ENCODE peak calls at places on chromosome 11, in eight cellular contexts. One of them, this sample, is unnamed.
A peak's percentile ranks its signal among the peaks of the same experiment; 100 is the strongest.

GRCh38 chr11:121053244-121053643 is 29.3 kb downstream of the TBCEL start:
- DNase-seq in psoas muscle: no peak
- DNase-seq in GM19239: no peak
- DNase-seq in endothelial cell: no peak
- DNase-seq in HCT116: no peak
- DNase-seq in activated T-helper 9 cell treated with anti-CD3 and anti-CD28 coated beads, Interleukin-2, amount 50 U/mL, for 16 hours: no peak
- DNase-seq in CD4-positive, alpha-beta T cell: no peak
- DNase-seq in cerebellum: no peak
- DNase-seq in this sample: no peak

GRCh38 chr11:31808721-31809542 is 2.2 kb downstream of the PAX6 start:
- DNase-seq in psoas muscle: no peak
- DNase-seq in GM19239: no peak
- DNase-seq in endothelial cell: no peak
- DNase-seq in HCT116: no peak
- DNase-seq in activated T-helper 9 cell treated with anti-CD3 and anti-CD28 coated beads, Interleukin-2, amount 50 U/mL, for 16 hours: no peak
- DNase-seq in CD4-positive, alpha-beta T cell: no peak
- DNase-seq in cerebellum: no peak
- DNase-seq in this sample: no peak

GRCh38 chr11:65014146-65014960 is at the start of gene ARL2:
- DNase-seq in psoas muscle: no peak
- DNase-seq in GM19239: peak; percentile 88
- DNase-seq in endothelial cell: no peak
- DNase-seq in HCT116: no peak
- DNase-seq in activated T-helper 9 cell treated with anti-CD3 and anti-CD28 coated beads, Interleukin-2, amount 50 U/mL, for 16 hours: peak; percentile 34
- DNase-seq in CD4-positive, alpha-beta T cell: no peak
- DNase-seq in cerebellum: no peak
- DNase-seq in this sample: no peak

GRCh38 chr11:9203715-9204311 is 61.3 kb downstream of the DENND5A start:
- DNase-seq in psoas muscle: no peak
- DNase-seq in GM19239: no peak
- DNase-seq in endothelial cell: no peak
- DNase-seq in HCT116: no peak
- DNase-seq in activated T-helper 9 cell treated with anti-CD3 and anti-CD28 coated beads, Interleukin-2, amount 50 U/mL, for 16 hours: no peak
- DNase-seq in CD4-positive, alpha-beta T cell: peak; percentile 1
- DNase-seq in cerebellum: no peak
- DNase-seq in this sample: no peak

GRCh38 chr11:111777094-111778046 is 11.2 kb upstream of the PPP2R1B start:
- DNase-seq in psoas muscle: no peak
- DNase-seq in GM19239: peak; percentile 33
- DNase-seq in endothelial cell: peak; percentile 8
- DNase-seq in HCT116: peak; percentile 53
- DNase-seq in activated T-helper 9 cell treated with anti-CD3 and anti-CD28 coated beads, Interleukin-2, amount 50 U/mL, for 16 hours: no peak
- DNase-seq in CD4-positive, alpha-beta T cell: no peak
- DNase-seq in cerebellum: peak; percentile 76
- DNase-seq in this sample: no peak

GRCh38 chr11:117382746-117383145 is 55.1 kb downstream of the CEP164 start:
- DNase-seq in psoas muscle: no peak
- DNase-seq in GM19239: no peak
- DNase-seq in endothelial cell: no peak
- DNase-seq in HCT116: no peak
- DNase-seq in activated T-helper 9 cell treated with anti-CD3 and anti-CD28 coated beads, Interleukin-2, amount 50 U/mL, for 16 hours: no peak
- DNase-seq in CD4-positive, alpha-beta T cell: no peak
- DNase-seq in cerebellum: no peak
- DNase-seq in this sample: no peak

GRCh38 chr11:44539971-44540370 is 25.5 kb upstream of the CD82 start:
- DNase-seq in psoas muscle: no peak
- DNase-seq in GM19239: no peak
- DNase-seq in endothelial cell: no peak
- DNase-seq in HCT116: no peak
- DNase-seq in activated T-helper 9 cell treated with anti-CD3 and anti-CD28 coated beads, Interleukin-2, amount 50 U/mL, for 16 hours: no peak
- DNase-seq in CD4-positive, alpha-beta T cell: no peak
- DNase-seq in cerebellum: no peak
- DNase-seq in this sample: no peak

GRCh38 chr11:68414457-68415221 is 45.9 kb upstream of the PPP6R3 start:
- DNase-seq in psoas muscle: no peak
- DNase-seq in GM19239: no peak
- DNase-seq in endothelial cell: no peak
- DNase-seq in HCT116: no peak
- DNase-seq in activated T-helper 9 cell treated with anti-CD3 and anti-CD28 coated beads, Interleukin-2, amount 50 U/mL, for 16 hours: no peak
- DNase-seq in CD4-positive, alpha-beta T cell: no peak
- DNase-seq in cerebellum: no peak
- DNase-seq in this sample: no peak

GRCh38 chr11:75820636-75821035 is 5.6 kb downstream of the UVRAG start:
- DNase-seq in psoas muscle: no peak
- DNase-seq in GM19239: no peak
- DNase-seq in endothelial cell: no peak
- DNase-seq in HCT116: no peak
- DNase-seq in activated T-helper 9 cell treated with anti-CD3 and anti-CD28 coated beads, Interleukin-2, amount 50 U/mL, for 16 hours: no peak
- DNase-seq in CD4-positive, alpha-beta T cell: no peak
- DNase-seq in cerebellum: no peak
- DNase-seq in this sample: no peak

GRCh38 chr11:11849127-11849746 is 7.5 kb downstream of the USP47 start:
- DNase-seq in psoas muscle: peak; percentile 66
- DNase-seq in GM19239: no peak
- DNase-seq in endothelial cell: peak; percentile 59
- DNase-seq in HCT116: peak; percentile 44
- DNase-seq in activated T-helper 9 cell treated with anti-CD3 and anti-CD28 coated beads, Interleukin-2, amount 50 U/mL, for 16 hours: peak; percentile 22
- DNase-seq in CD4-positive, alpha-beta T cell: peak; percentile 48
- DNase-seq in cerebellum: no peak
- DNase-seq in this sample: peak; percentile 53

GRCh38 chr11:65298655-65299179 is 15.9 kb upstream of the CDC42EP2 start:
- DNase-seq in psoas muscle: peak; percentile 79
- DNase-seq in GM19239: no peak
- DNase-seq in endothelial cell: no peak
- DNase-seq in HCT116: no peak
- DNase-seq in activated T-helper 9 cell treated with anti-CD3 and anti-CD28 coated beads, Interleukin-2, amount 50 U/mL, for 16 hours: no peak
- DNase-seq in CD4-positive, alpha-beta T cell: no peak
- DNase-seq in cerebellum: no peak
- DNase-seq in this sample: peak; percentile 53

GRCh38 chr11:76783294-76783900 is at the start of gene TSKU:
- DNase-seq in psoas muscle: no peak
- DNase-seq in GM19239: no peak
- DNase-seq in endothelial cell: no peak
- DNase-seq in HCT116: no peak
- DNase-seq in activated T-helper 9 cell treated with anti-CD3 and anti-CD28 coated beads, Interleukin-2, amount 50 U/mL, for 16 hours: no peak
- DNase-seq in CD4-positive, alpha-beta T cell: no peak
- DNase-seq in cerebellum: no peak
- DNase-seq in this sample: no peak

GRCh38 chr11:35033011-35033410 is 106.0 kb upstream of the CD44 start:
- DNase-seq in psoas muscle: no peak
- DNase-seq in GM19239: no peak
- DNase-seq in endothelial cell: no peak
- DNase-seq in HCT116: no peak
- DNase-seq in activated T-helper 9 cell treated with anti-CD3 and anti-CD28 coated beads, Interleukin-2, amount 50 U/mL, for 16 hours: no peak
- DNase-seq in CD4-positive, alpha-beta T cell: no peak
- DNase-seq in cerebellum: no peak
- DNase-seq in this sample: no peak

This sample was measured in transverse colon.